ENCODE peak calls at places on chromosomes 4 and X, in four cellular contexts. D, P, H and S are unnamed samples. For H3K4me1, the result is how much of the 10 kb centered on the place peaks cover.

GRCh38 chrX:44036336-44036735 is 63.1 kb upstream of the NDP start:
- DNase-seq in D (no peak), P (peak), H (no peak), S (no peak)

GRCh38 chr4:42673084-42673429 is 16.2 kb upstream of the ATP8A1 start:
- DNase-seq in D (no peak), P (no peak), H (no peak), S (no peak)

GRCh38 chr4:130703211-130703920 is 1607.4 kb downstream of the C4orf33 start:
- DNase-seq in D (no peak), P (no peak), H (no peak), S (no peak)

GRCh38 chrX:51860679-51861078 is 32.7 kb upstream of the MAGED1 start:
- DNase-seq in D (no peak), P (peak), H (peak), S (no peak)

GRCh38 chr4:7741946-7742806 is 197.5 kb downstream of the AFAP1 start:
- DNase-seq in D (no peak), P (no peak), H (no peak), S (no peak)

GRCh38 chr4:150033937-150034336 is 44.3 kb upstream of the DCLK2 start:
- DNase-seq in D (no peak), P (peak), H (no peak), S (no peak)

GRCh38 chrX:96752776-96753175 is 68.1 kb downstream of the DIAPH2 start:
- DNase-seq in D (no peak), P (no peak), H (no peak), S (no peak)

GRCh38 chrX:13283968-13284914 is 35.6 kb downstream of the ATXN3L start:
- DNase-seq in D (no peak), P (peak), H (no peak), S (no peak)

GRCh38 chrX:70025464-70025863 is 24.3 kb downstream of the AWAT2 start:
- DNase-seq in D (no peak), P (peak), H (no peak), S (no peak)

GRCh38 chr4:112247021-112247420 is 15.4 kb downstream of the AP1AR start:
- DNase-seq in D (no peak), P (no peak), H (no peak), S (no peak)

GRCh38 chr4:174604198-174604597 is 81.9 kb upstream of the HPGD start:
- DNase-seq in D (no peak), P (peak), H (no peak), S (no peak)

GRCh38 chr4:122826596-122827257 is at the start of gene FGF2:
- DNase-seq in D (peak), P (peak), H (peak), S (peak)

GRCh38 chr4:122661661-122662160 is 40.8 kb upstream of the IL21 start:
- DNase-seq in D (no peak), P (peak), H (no peak), S (no peak)

GRCh38 chrX:152663086-152663485 is 25.4 kb downstream of the GABRQ start:
- DNase-seq in D (no peak), P (no peak), H (no peak), S (no peak)

GRCh38 chrX:149570668-149571067 is 16.6 kb downstream of the MAGEA9B start:
- DNase-seq in D (no peak), P (peak), H (no peak), S (no peak)

GRCh38 chr4:138182838-138183426 is 59.2 kb downstream of the SLC7A11 start:
- DNase-seq in D (no peak), P (peak), H (peak), S (no peak)

GRCh38 chrX:1027133-1027532 is 185.3 kb downstream of the CRLF2 start:
- DNase-seq in D (no peak), P (no peak), H (no peak), S (peak)

GRCh38 chr4:40719008-40719623 is 30.6 kb upstream of the NSUN7 start:
- DNase-seq in D (no peak), P (peak), H (peak), S (no peak)

GRCh38 chr4:63528592-63528991 is 880.7 kb downstream of the TECRL start:
- DNase-seq in D (no peak), P (no peak), H (no peak), S (no peak)

GRCh38 chr4:4428966-4429875 is 42.3 kb downstream of the NSG1 start:
- DNase-seq in D (no peak), P (no peak), H (no peak), S (no peak)

DNA sequence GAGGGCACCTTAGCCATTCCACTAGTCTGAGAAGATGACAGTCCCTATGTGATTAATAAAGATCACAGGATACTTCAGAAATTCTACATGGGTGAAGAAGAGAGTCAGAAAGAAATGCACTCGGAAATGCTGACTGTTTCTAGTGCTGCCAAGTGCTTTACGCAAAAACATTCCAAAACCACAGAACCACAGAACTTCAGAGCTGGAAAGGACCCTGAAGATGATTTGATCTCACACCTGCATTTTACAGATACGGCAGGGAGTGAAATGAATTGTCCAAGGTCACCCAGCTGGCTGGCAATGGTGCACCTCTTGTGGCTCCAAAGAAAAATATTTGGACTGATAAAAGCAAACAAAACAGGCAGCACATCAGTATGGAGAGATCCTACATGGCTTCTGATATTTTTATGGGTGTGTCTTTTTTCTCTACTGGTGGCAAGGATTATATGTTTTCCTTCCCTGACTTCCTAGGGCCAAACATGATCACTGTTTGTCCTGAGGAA is 115.9 kb downstream of the MAML3 start:
- DNase-seq in D (no peak), P (peak), H (no peak), S (no peak)
- H3K4me1 ChIP-seq in D (under half), P (under half), H (under half), S (under half)

GRCh38 chr4:14582658-14583057 is 419.6 kb upstream of the CPEB2 start:
- DNase-seq in D (no peak), P (no peak), H (no peak), S (no peak)
- TF ChIP-seq POLR2A in D (no peak), P (no peak), H (no peak), S (no peak)

GRCh38 chr4:140242357-140243284 is 88.6 kb upstream of the MAML3 start:
- DNase-seq in D (no peak), P (no peak), H (no peak), S (no peak)

GRCh38 chr4:140246216-140246615 is 92.2 kb upstream of the MAML3 start:
- DNase-seq in D (no peak), P (no peak), H (no peak), S (no peak)

GRCh38 chr4:140243345-140243753 is 89.4 kb upstream of the MAML3 start:
- DNase-seq in D (no peak), P (no peak), H (peak), S (peak)

GRCh38 chr4:140247237-140247636 is 93.3 kb upstream of the MAML3 start:
- DNase-seq in D (no peak), P (no peak), H (no peak), S (no peak)

DNA sequence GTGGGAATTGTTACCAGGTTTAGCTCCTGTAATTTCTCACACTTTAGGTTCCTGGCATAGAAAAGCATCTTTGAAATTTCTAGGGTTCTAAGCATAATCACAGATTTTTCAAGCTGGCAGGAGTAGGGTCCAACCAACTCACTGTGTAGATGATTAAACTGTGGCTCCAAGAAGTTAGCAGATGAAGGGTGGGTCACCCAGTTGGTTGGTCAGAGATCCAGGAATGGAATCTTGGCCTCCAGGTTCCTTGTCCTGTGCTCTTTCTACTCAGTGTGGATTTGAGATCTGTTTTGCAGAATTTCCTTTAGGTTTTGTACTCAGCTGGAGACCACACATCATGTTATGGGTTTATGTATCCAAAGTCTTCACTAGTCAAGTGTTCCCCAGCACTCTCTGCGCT is 90.3 kb upstream of the MAML3 start:
- DNase-seq in D (no peak), P (no peak), H (no peak), S (no peak)
- H3K4me1 ChIP-seq in D (under half), P (under half), H (under half), S (under half)

GRCh38 chr4:3406431-3406830 is 35.3 kb upstream of the HGFAC start:
- DNase-seq in D (peak), P (no peak), H (no peak), S (peak)

GRCh38 chr4:3404546-3404945 is 37.2 kb upstream of the HGFAC start:
- DNase-seq in D (peak), P (no peak), H (no peak), S (peak)

GRCh38 chr4:3403104-3403906 is 38.5 kb upstream of the HGFAC start:
- DNase-seq in D (peak), P (no peak), H (no peak), S (peak)

GRCh38 chr4:3406021-3406420 is 35.7 kb upstream of the HGFAC start:
- DNase-seq in D (peak), P (no peak), H (no peak), S (peak)

GRCh38 chr4:3405176-3405575 is 36.6 kb upstream of the HGFAC start:
- DNase-seq in D (peak), P (no peak), H (no peak), S (peak)
- TF ChIP-seq POLR2A in D (no peak), P (no peak), H (no peak), S (no peak)